ENCODE peak calls at places on chromosomes 3 and 15, in four cellular contexts. T is GM23338, J is stomach, O is heart left ventricle. G is an unnamed sample.

GRCh38 chr3:123272547-123272946 is 70.8 kb downstream of the SEC22A start:
- DNase-seq in O (no peak), J (no peak), T (no peak), G (no peak)

GRCh38 chr3:46466871-46467403 is 2.2 kb upstream of the LTF start:
- DNase-seq in J (no peak), T (no peak), O (no peak), G (no peak)

GRCh38 chr3:173630849-173631248 is 233.3 kb downstream of the NLGN1 start:
- DNase-seq in O (no peak), T (no peak), J (no peak), G (no peak)

GRCh38 chr3:45981321-45982038 is 14.1 kb downstream of the FYCO1 start:
- DNase-seq in T (no peak), J (no peak), O (no peak), G (no peak)

GRCh38 chr15:96087180-96087886 is 243.2 kb upstream of the NR2F2 start:
- DNase-seq in T (peak; percentile 93), J (no peak), O (no peak), G (no peak)

GRCh38 chr3:71887256-71887655 is 102.3 kb upstream of the PROK2 start:
- DNase-seq in J (no peak), O (no peak), T (no peak), G (no peak)

GRCh38 chr15:100879461-100880138 is at the start of gene ALDH1A3:
- DNase-seq in J (no peak), T (peak; percentile 56), O (peak; percentile 56), G (peak; percentile 73)

GRCh38 chr3:196518999-196519737 is 4.0 kb upstream of the SMCO1 start:
- DNase-seq in J (peak; percentile 67), T (peak; percentile 95), O (peak; percentile 59), G (peak; percentile 25)

GRCh38 chr15:48449734-48450133 is 118.5 kb downstream of the DUT start:
- DNase-seq in J (no peak), T (no peak), O (no peak), G (no peak)

GRCh38 chr3:122183893-122184590 is 574 bp downstream of the CASR start:
- DNase-seq in T (peak; percentile 61), J (no peak), O (no peak), G (no peak)

GRCh38 chr3:88061749-88062148 is 2.7 kb downstream of the ZNF654 start:
- DNase-seq in O (no peak), J (no peak), T (no peak), G (no peak)

GRCh38 chr3:139198929-139199328 is 144.9 kb upstream of the MRPS22 start:
- DNase-seq in O (no peak), T (no peak), J (no peak), G (no peak)

GRCh38 chr3:153072382-153072781 is 89.6 kb upstream of the RAP2B start:
- DNase-seq in O (no peak), J (no peak), T (no peak), G (no peak)

GRCh38 chr3:46209751-46210470 is 1.8 kb upstream of the CCR1 start:
- DNase-seq in O (no peak), T (no peak), J (no peak), G (no peak)

GRCh38 chr3:43096761-43097160 is 9.1 kb downstream of the POMGNT2 start:
- DNase-seq in T (no peak), O (no peak), J (no peak), G (no peak)

GRCh38 chr3:128073185-128073725 is 21.0 kb downstream of the SEC61A1 start:
- DNase-seq in T (no peak), O (no peak), J (no peak), G (no peak)

GRCh38 chr3:168002786-168003368 is 92.8 kb downstream of the GOLIM4 start:
- DNase-seq in T (no peak), O (no peak), J (peak; percentile 64), G (no peak)

GRCh38 chr3:127822166-127822835 is at the start of gene MGLL:
- DNase-seq in J (peak; percentile 43), O (peak; percentile 64), T (peak; percentile 53), G (peak; percentile 59)

GRCh38 chr15:91515188-91515754 is 338.2 kb upstream of the SLCO3A1 start:
- DNase-seq in T (no peak), O (peak; percentile 62), J (no peak), G (no peak)

GRCh38 chr3:133574260-133574881 is 885 bp downstream of the CDV3 start:
- DNase-seq in J (peak; percentile 76), O (peak; percentile 84), T (peak; percentile 74), G (peak; percentile 75)

GRCh38 chr3:102265720-102266119 is 169.1 kb upstream of the ZPLD1 start:
- DNase-seq in J (no peak), T (no peak), O (no peak), G (no peak)

GRCh38 chr3:152976232-152976631 is 141.3 kb downstream of the P2RY1 start:
- DNase-seq in J (no peak), O (no peak), T (no peak), G (no peak)

DNA sequence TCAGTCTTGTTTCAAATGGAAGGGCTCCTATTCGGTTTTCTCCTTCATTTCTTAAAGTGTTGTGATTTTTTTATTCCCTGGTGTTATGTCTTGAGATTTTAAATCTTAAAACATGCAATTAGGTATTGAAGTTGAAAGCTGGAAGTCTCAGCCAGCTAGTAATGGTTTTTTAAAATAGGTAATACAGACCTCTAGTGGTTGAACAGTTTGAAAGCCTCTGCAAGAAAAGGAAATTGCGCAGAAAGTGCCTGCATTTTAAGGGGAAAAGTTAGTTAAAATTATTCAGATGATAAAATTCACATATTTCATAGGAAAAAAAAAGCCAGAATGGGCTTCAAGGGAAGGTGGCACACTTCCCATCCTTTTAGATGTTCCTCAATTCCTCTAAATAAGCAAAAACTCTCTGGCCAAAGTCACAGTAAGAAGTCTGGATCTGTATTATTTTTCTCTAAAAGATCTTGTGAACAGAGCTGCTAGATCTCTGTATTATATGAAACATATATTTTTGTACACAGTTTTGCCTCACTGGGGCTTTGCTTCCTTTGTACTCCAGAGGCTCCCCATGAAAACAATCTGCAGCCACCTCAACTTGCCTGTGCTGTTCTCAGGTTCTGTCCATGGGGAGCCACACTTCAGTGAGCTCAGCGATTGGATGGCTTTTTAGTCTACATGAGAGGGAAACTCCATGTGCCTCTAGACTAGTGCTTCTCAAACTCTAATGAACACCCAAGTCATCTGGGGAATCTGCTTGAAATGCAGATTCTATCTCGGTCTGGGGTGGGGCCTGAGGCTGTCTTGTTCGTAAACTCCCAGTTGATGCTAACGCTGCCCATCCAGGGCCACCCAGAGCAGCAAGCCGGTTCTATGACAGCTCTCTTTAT is 21.5 kb downstream of the AGTR1 start:
- DNase-seq in J (no peak), O (no peak), T (peak; percentile 40), G (no peak)
- TF ChIP-seq CTCF in J (no peak), O (peak; percentile 51), T (peak; percentile 43), G (no peak)

GRCh38 chr3:114379266-114379665 is 85.4 kb downstream of the TIGIT start:
- DNase-seq in J (no peak), O (no peak), T (no peak), G (no peak)

GRCh38 chr3:114376516-114376915 is 82.7 kb downstream of the TIGIT start:
- DNase-seq in T (no peak), J (no peak), O (no peak), G (no peak)

GRCh38 chr3:114377426-114377825 is 83.6 kb downstream of the TIGIT start:
- DNase-seq in T (no peak), O (no peak), J (no peak), G (no peak)

GRCh38 chr3:114380233-114380645 is 86.4 kb downstream of the TIGIT start:
- DNase-seq in J (peak; percentile 29), O (peak; percentile 82), T (no peak), G (no peak)

DNA sequence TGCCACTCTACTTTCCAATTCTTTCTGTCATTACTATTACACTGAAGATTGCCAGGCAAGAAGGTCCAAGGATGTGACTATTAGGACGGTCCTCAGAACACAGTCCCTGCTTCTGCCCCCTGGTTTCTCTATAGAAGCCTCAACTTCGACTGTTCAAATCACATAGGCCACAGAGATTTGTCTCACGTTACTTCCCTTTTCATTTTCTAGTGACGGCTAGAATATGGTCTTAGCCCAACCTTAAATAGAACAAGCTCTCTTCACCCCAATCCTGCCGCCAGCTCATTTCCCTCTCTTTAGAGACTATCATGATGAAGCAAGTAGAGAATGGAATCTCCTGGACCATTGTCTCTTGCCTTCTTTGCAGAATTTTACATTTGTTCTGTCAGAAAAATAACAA is 84.9 kb downstream of the TIGIT start:
- DNase-seq in J (no peak), O (no peak), T (no peak), G (no peak)
- TF ChIP-seq CTCF in J (no peak), O (no peak), T (no peak), G (no peak)

GRCh38 chr3:186096295-186096694 is 12.6 kb downstream of the ETV5 start:
- DNase-seq in T (no peak), J (no peak), O (no peak), G (no peak)

GRCh38 chr3:186097317-186097662 is 11.6 kb downstream of the ETV5 start:
- DNase-seq in O (no peak), T (no peak), J (no peak), G (no peak)

GRCh38 chr3:186097663-186098451 is 11.0 kb downstream of the ETV5 start:
- DNase-seq in O (peak; percentile 68), T (peak; percentile 94), J (peak; percentile 77), G (no peak)

GRCh38 chr3:186094696-186095095 is 14.2 kb downstream of the ETV5 start:
- DNase-seq in O (no peak), J (no peak), T (no peak), G (no peak)

DNA sequence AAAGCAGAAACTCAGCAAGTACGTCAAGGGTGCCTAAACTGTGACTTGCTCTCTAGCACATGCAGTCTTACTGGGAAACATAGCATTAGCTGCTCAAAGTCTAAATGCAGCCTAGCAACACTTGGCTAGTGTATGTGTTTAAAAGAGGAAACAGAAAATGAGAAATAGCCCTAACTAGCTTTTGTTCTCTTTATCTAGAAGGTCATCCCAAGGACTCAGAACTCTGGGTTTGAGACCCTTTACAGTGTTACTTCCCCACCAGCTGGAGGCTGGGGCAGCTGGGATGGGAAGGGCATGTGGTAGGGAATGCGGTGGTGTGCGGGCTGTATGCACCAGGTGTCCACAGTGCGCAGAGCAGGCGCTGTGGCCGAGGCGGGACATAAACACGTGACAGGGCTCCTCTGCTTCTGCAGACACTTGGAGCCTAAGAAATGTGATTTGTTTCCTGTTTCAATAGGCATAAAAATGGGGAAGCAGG is 13.3 kb downstream of the ETV5 start:
- DNase-seq in T (no peak), O (no peak), J (peak; percentile 39), G (no peak)
- TF ChIP-seq CTCF in T (no peak), O (no peak), J (no peak), G (no peak)

DNA sequence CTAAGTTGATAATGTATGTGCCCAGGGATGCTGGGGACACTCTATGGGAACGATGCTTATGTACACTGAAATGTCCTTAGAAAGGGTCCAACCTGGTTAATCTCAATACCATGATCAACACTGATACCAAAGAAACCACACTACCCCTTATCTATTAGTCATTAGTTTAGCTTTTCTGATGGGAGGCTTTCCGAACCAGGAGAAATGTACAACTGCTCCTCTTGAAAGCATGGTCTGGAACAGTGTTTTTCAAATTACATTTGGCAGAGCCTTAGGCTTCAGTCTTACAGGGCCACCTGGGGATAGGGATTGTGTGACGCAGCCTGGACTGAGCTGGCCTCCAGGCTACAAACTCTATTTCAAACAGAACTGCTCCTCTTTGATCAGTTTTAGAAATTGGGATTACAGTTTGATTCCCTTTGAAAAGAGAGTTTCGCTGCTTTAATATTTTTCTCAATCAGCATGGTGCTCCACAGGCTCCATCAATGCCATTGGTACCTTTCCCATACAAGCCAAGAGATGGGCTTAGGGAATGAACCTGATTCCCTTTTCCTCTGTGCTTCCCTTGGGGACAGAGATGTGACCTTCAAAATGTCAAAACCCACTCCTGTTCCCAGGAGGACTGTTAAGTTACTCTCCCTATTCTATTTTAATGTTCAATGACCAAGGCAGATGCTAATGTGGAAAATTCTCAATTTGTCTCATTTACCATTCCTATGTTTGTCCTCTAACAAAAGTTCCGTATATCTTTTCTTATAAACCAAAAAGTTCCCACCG is 296.0 kb upstream of the ADAMTS9 start:
- DNase-seq in O (peak; percentile 30), J (no peak), T (no peak), G (no peak)
- TF ChIP-seq CTCF in O (peak; percentile 19), J (no peak), T (no peak), G (no peak)